ENCODE peak calls at places on chromosomes 7 and 10, in four cellular contexts. N is thoracic aorta, D is testis, H is NCI-H2171 treated with DMSO at 0.1 percent for 48 hours. L is an unnamed sample.

GRCh38 chr10:62655337-62655994 is 149.1 kb upstream of the ADO start:
- DNase-seq in N (no peak), D (no peak), H (no peak), L (no peak)

GRCh38 chr7:123538897-123539296 is 4.5 kb upstream of the IQUB start:
- DNase-seq in N (no peak), D (no peak), H (no peak), L (no peak)

GRCh38 chr7:58086871-58087535 is 637.0 kb downstream of the ZNF716 start:
- DNase-seq in N (no peak), D (no peak), H (no peak), L (no peak)

GRCh38 chr7:150362989-150363769 is 5.4 kb upstream of the REPIN1 start:
- DNase-seq in N (no peak), D (no peak), H (peak), L (no peak)

GRCh38 chr7:100675581-100676350 is 2.2 kb downstream of the GNB2 start:
- DNase-seq in N (peak), D (peak), H (no peak), L (peak)

GRCh38 chr7:117949232-117949631 is 76.0 kb upstream of the CTTNBP2 start:
- DNase-seq in N (no peak), D (no peak), H (no peak), L (no peak)

GRCh38 chr7:142898377-142899235 is 13.1 kb upstream of the TRPV6 start:
- DNase-seq in N (no peak), D (no peak), H (no peak), L (no peak)

GRCh38 chr10:15324611-15325010 is 46.5 kb downstream of the FAM171A1 start:
- DNase-seq in N (no peak), D (no peak), H (no peak), L (no peak)

GRCh38 chr10:20494474-20494873 is 402.6 kb downstream of the NEBL start:
- DNase-seq in N (no peak), D (no peak), H (no peak), L (no peak)

GRCh38 chr7:132988117-132988516 is 93.8 kb downstream of the CHCHD3 start:
- DNase-seq in N (no peak), D (no peak), H (no peak), L (no peak)

GRCh38 chr10:81733547-81733946 is 141.4 kb upstream of the NRG3 start:
- DNase-seq in N (no peak), D (no peak), H (no peak), L (no peak)

GRCh38 chr10:86363184-86363832 is 3.3 kb downstream of the GRID1 start:
- DNase-seq in N (no peak), D (peak), H (peak), L (no peak)

GRCh38 chr7:25750738-25751529 is 401.1 kb upstream of the NFE2L3 start:
- DNase-seq in N (no peak), D (no peak), H (no peak), L (no peak)

GRCh38 chr7:100825760-100826545 is 1.4 kb downstream of the EPHB4 start:
- DNase-seq in N (no peak), D (no peak), H (peak), L (no peak)

GRCh38 chr7:28955723-28956607 is 2.2 kb downstream of the TRIL start:
- DNase-seq in N (no peak), D (peak), H (peak), L (peak)

GRCh38 chr7:92279429-92280031 is 33.8 kb downstream of the ANKIB1 start:
- DNase-seq in N (no peak), D (no peak), H (no peak), L (no peak)

GRCh38 chr10:97686962-97687784 is at the start of gene AVPI1:
- DNase-seq in N (peak), D (peak), H (peak), L (peak)

GRCh38 chr10:48938990-48939536 is 577 bp downstream of the LRRC18 start:
- DNase-seq in N (no peak), D (no peak), H (no peak), L (no peak)

GRCh38 chr7:137996386-137996851 is 5.5 kb downstream of the CREB3L2 start:
- DNase-seq in N (no peak), D (no peak), H (peak), L (no peak)

GRCh38 chr7:81209059-81209458 is 290.2 kb upstream of the SEMA3C start:
- DNase-seq in N (no peak), D (no peak), H (no peak), L (no peak)

GRCh38 chr7:26699761-26700160 is 164.6 kb downstream of the SKAP2 start:
- DNase-seq in N (no peak), D (no peak), H (no peak), L (no peak)

GRCh38 chr7:30727061-30727945 is 24.6 kb upstream of the INMT start:
- DNase-seq in N (no peak), D (no peak), H (no peak), L (no peak)

GRCh38 chr7:111729483-111729882 is 167.2 kb upstream of the IMMP2L start:
- DNase-seq in N (no peak), D (no peak), H (no peak), L (no peak)

GRCh38 chr7:111953611-111954010 is 252.6 kb downstream of the DOCK4 start:
- DNase-seq in N (no peak), D (peak), H (peak), L (no peak)

GRCh38 chr10:116787018-116787674 is 44.8 kb upstream of the HSPA12A start:
- DNase-seq in N (no peak), D (no peak), H (no peak), L (no peak)